ENCODE peak calls at places on chromosomes 6 and 20, in five cellular contexts. One of them, this sample, is unnamed.

GRCh38 chr20:17712708-17713107 is 12.9 kb downstream of the BANF2 start:
- DNase-seq in activated CD8-positive, alpha-beta T cell treated with anti-CD3 and anti-CD28 coated beads, Interleukin-2, amount 10 ng/mL, durations not matched to agents 7 days and 5 days: no peak
- DNase-seq in kidney tubule cell: no peak
- DNase-seq in hepatocyte: no peak
- DNase-seq in HCT116: no peak
- DNase-seq in this sample: no peak

GRCh38 chr20:32752458-32753250 is 9.4 kb upstream of the COMMD7 start:
- DNase-seq in activated CD8-positive, alpha-beta T cell treated with anti-CD3 and anti-CD28 coated beads, Interleukin-2, amount 10 ng/mL, durations not matched to agents 7 days and 5 days: no peak
- DNase-seq in kidney tubule cell: peak
- DNase-seq in hepatocyte: no peak
- DNase-seq in HCT116: no peak
- DNase-seq in this sample: no peak

GRCh38 chr6:170271771-170272314 is 19.0 kb downstream of the DLL1 start:
- DNase-seq in activated CD8-positive, alpha-beta T cell treated with anti-CD3 and anti-CD28 coated beads, Interleukin-2, amount 10 ng/mL, durations not matched to agents 7 days and 5 days: peak
- DNase-seq in kidney tubule cell: no peak
- DNase-seq in hepatocyte: no peak
- DNase-seq in HCT116: no peak
- DNase-seq in this sample: no peak

GRCh38 chr6:92161953-92162352 is 1257.4 kb downstream of the EPHA7 start:
- DNase-seq in activated CD8-positive, alpha-beta T cell treated with anti-CD3 and anti-CD28 coated beads, Interleukin-2, amount 10 ng/mL, durations not matched to agents 7 days and 5 days: no peak
- DNase-seq in kidney tubule cell: no peak
- DNase-seq in hepatocyte: no peak
- DNase-seq in HCT116: no peak
- DNase-seq in this sample: no peak

GRCh38 chr6:79946773-79947190 is 571 bp downstream of the ELOVL4 start:
- DNase-seq in activated CD8-positive, alpha-beta T cell treated with anti-CD3 and anti-CD28 coated beads, Interleukin-2, amount 10 ng/mL, durations not matched to agents 7 days and 5 days: peak
- DNase-seq in kidney tubule cell: no peak
- DNase-seq in hepatocyte: peak
- DNase-seq in HCT116: no peak
- DNase-seq in this sample: no peak

GRCh38 chr6:170097505-170098427 is 193.1 kb downstream of the DLL1 start:
- DNase-seq in activated CD8-positive, alpha-beta T cell treated with anti-CD3 and anti-CD28 coated beads, Interleukin-2, amount 10 ng/mL, durations not matched to agents 7 days and 5 days: no peak
- DNase-seq in kidney tubule cell: no peak
- DNase-seq in hepatocyte: no peak
- DNase-seq in HCT116: no peak
- DNase-seq in this sample: no peak

GRCh38 chr6:24936641-24937317 is 1.0 kb upstream of the RIPOR2 start:
- DNase-seq in activated CD8-positive, alpha-beta T cell treated with anti-CD3 and anti-CD28 coated beads, Interleukin-2, amount 10 ng/mL, durations not matched to agents 7 days and 5 days: peak
- DNase-seq in kidney tubule cell: peak
- DNase-seq in hepatocyte: no peak
- DNase-seq in HCT116: no peak
- DNase-seq in this sample: no peak

GRCh38 chr6:53103993-53104675 is 38.9 kb downstream of the FBXO9 start:
- DNase-seq in activated CD8-positive, alpha-beta T cell treated with anti-CD3 and anti-CD28 coated beads, Interleukin-2, amount 10 ng/mL, durations not matched to agents 7 days and 5 days: no peak
- DNase-seq in kidney tubule cell: peak
- DNase-seq in hepatocyte: no peak
- DNase-seq in HCT116: no peak
- DNase-seq in this sample: no peak

GRCh38 chr6:149483302-149483701 is 1.5 kb downstream of the ZC3H12D start:
- DNase-seq in activated CD8-positive, alpha-beta T cell treated with anti-CD3 and anti-CD28 coated beads, Interleukin-2, amount 10 ng/mL, durations not matched to agents 7 days and 5 days: no peak
- DNase-seq in kidney tubule cell: no peak
- DNase-seq in hepatocyte: no peak
- DNase-seq in HCT116: no peak
- DNase-seq in this sample: no peak

GRCh38 chr6:123118811-123119210 is 122.8 kb downstream of the CLVS2 start:
- DNase-seq in activated CD8-positive, alpha-beta T cell treated with anti-CD3 and anti-CD28 coated beads, Interleukin-2, amount 10 ng/mL, durations not matched to agents 7 days and 5 days: no peak
- DNase-seq in kidney tubule cell: peak
- DNase-seq in hepatocyte: peak
- DNase-seq in HCT116: no peak
- DNase-seq in this sample: peak

GRCh38 chr20:18288748-18289705 is 700 bp downstream of the ZNF133 start:
- DNase-seq in activated CD8-positive, alpha-beta T cell treated with anti-CD3 and anti-CD28 coated beads, Interleukin-2, amount 10 ng/mL, durations not matched to agents 7 days and 5 days: no peak
- DNase-seq in kidney tubule cell: peak
- DNase-seq in hepatocyte: peak
- DNase-seq in HCT116: no peak
- DNase-seq in this sample: no peak

GRCh38 chr6:8219352-8219943 is 117.1 kb upstream of the EEF1E1 start:
- DNase-seq in activated CD8-positive, alpha-beta T cell treated with anti-CD3 and anti-CD28 coated beads, Interleukin-2, amount 10 ng/mL, durations not matched to agents 7 days and 5 days: peak
- DNase-seq in kidney tubule cell: peak
- DNase-seq in hepatocyte: peak
- DNase-seq in HCT116: peak
- DNase-seq in this sample: peak

GRCh38 chr20:21353236-21353635 is 44.1 kb downstream of the NKX2-4 start:
- DNase-seq in activated CD8-positive, alpha-beta T cell treated with anti-CD3 and anti-CD28 coated beads, Interleukin-2, amount 10 ng/mL, durations not matched to agents 7 days and 5 days: no peak
- DNase-seq in kidney tubule cell: peak
- DNase-seq in hepatocyte: no peak
- DNase-seq in HCT116: no peak
- DNase-seq in this sample: no peak

GRCh38 chr6:126957721-126958120 is 160.8 kb upstream of the RSPO3 start:
- DNase-seq in activated CD8-positive, alpha-beta T cell treated with anti-CD3 and anti-CD28 coated beads, Interleukin-2, amount 10 ng/mL, durations not matched to agents 7 days and 5 days: no peak
- DNase-seq in kidney tubule cell: no peak
- DNase-seq in hepatocyte: no peak
- DNase-seq in HCT116: no peak
- DNase-seq in this sample: no peak

GRCh38 chr6:165729307-165729936 is 66.4 kb upstream of the PDE10A start:
- DNase-seq in activated CD8-positive, alpha-beta T cell treated with anti-CD3 and anti-CD28 coated beads, Interleukin-2, amount 10 ng/mL, durations not matched to agents 7 days and 5 days: peak
- DNase-seq in kidney tubule cell: peak
- DNase-seq in hepatocyte: no peak
- DNase-seq in HCT116: peak
- DNase-seq in this sample: peak

GRCh38 chr20:52809003-52809402 is 163.2 kb upstream of the TSHZ2 start:
- DNase-seq in activated CD8-positive, alpha-beta T cell treated with anti-CD3 and anti-CD28 coated beads, Interleukin-2, amount 10 ng/mL, durations not matched to agents 7 days and 5 days: no peak
- DNase-seq in kidney tubule cell: no peak
- DNase-seq in hepatocyte: no peak
- DNase-seq in HCT116: no peak
- DNase-seq in this sample: no peak

GRCh38 chr6:85047818-85048217 is 283.4 kb upstream of the TBX18 start:
- DNase-seq in activated CD8-positive, alpha-beta T cell treated with anti-CD3 and anti-CD28 coated beads, Interleukin-2, amount 10 ng/mL, durations not matched to agents 7 days and 5 days: no peak
- DNase-seq in kidney tubule cell: no peak
- DNase-seq in hepatocyte: no peak
- DNase-seq in HCT116: no peak
- DNase-seq in this sample: no peak

GRCh38 chr6:167558213-167558869 is 233.5 kb downstream of the TTLL2 start:
- DNase-seq in activated CD8-positive, alpha-beta T cell treated with anti-CD3 and anti-CD28 coated beads, Interleukin-2, amount 10 ng/mL, durations not matched to agents 7 days and 5 days: no peak
- DNase-seq in kidney tubule cell: no peak
- DNase-seq in hepatocyte: no peak
- DNase-seq in HCT116: no peak
- DNase-seq in this sample: no peak

GRCh38 chr6:14682821-14683220 is 563.0 kb upstream of the JARID2 start:
- DNase-seq in activated CD8-positive, alpha-beta T cell treated with anti-CD3 and anti-CD28 coated beads, Interleukin-2, amount 10 ng/mL, durations not matched to agents 7 days and 5 days: no peak
- DNase-seq in kidney tubule cell: peak
- DNase-seq in hepatocyte: no peak
- DNase-seq in HCT116: no peak
- DNase-seq in this sample: no peak

GRCh38 chr6:75611702-75612375 is 10.2 kb downstream of the SENP6 start:
- DNase-seq in activated CD8-positive, alpha-beta T cell treated with anti-CD3 and anti-CD28 coated beads, Interleukin-2, amount 10 ng/mL, durations not matched to agents 7 days and 5 days: peak
- DNase-seq in kidney tubule cell: no peak
- DNase-seq in hepatocyte: no peak
- DNase-seq in HCT116: no peak
- DNase-seq in this sample: no peak

GRCh38 chr20:47493175-47493953 is 8.3 kb upstream of the NCOA3 start:
- DNase-seq in activated CD8-positive, alpha-beta T cell treated with anti-CD3 and anti-CD28 coated beads, Interleukin-2, amount 10 ng/mL, durations not matched to agents 7 days and 5 days: peak
- DNase-seq in kidney tubule cell: peak
- DNase-seq in hepatocyte: peak
- DNase-seq in HCT116: peak
- DNase-seq in this sample: peak

GRCh38 chr6:168742146-168742782 is 301.3 kb downstream of the SMOC2 start:
- DNase-seq in activated CD8-positive, alpha-beta T cell treated with anti-CD3 and anti-CD28 coated beads, Interleukin-2, amount 10 ng/mL, durations not matched to agents 7 days and 5 days: no peak
- DNase-seq in kidney tubule cell: no peak
- DNase-seq in hepatocyte: no peak
- DNase-seq in HCT116: no peak
- DNase-seq in this sample: no peak

GRCh38 chr6:98530732-98531131 is 303.6 kb upstream of the POU3F2 start:
- DNase-seq in activated CD8-positive, alpha-beta T cell treated with anti-CD3 and anti-CD28 coated beads, Interleukin-2, amount 10 ng/mL, durations not matched to agents 7 days and 5 days: no peak
- DNase-seq in kidney tubule cell: no peak
- DNase-seq in hepatocyte: no peak
- DNase-seq in HCT116: no peak
- DNase-seq in this sample: no peak

GRCh38 chr20:31913431-31914157 is 38.3 kb downstream of the PDRG1 start:
- DNase-seq in activated CD8-positive, alpha-beta T cell treated with anti-CD3 and anti-CD28 coated beads, Interleukin-2, amount 10 ng/mL, durations not matched to agents 7 days and 5 days: no peak
- DNase-seq in kidney tubule cell: no peak
- DNase-seq in hepatocyte: no peak
- DNase-seq in HCT116: no peak
- DNase-seq in this sample: no peak

GRCh38 chr6:142903806-142904205 is 41.2 kb downstream of the HIVEP2 start:
- DNase-seq in activated CD8-positive, alpha-beta T cell treated with anti-CD3 and anti-CD28 coated beads, Interleukin-2, amount 10 ng/mL, durations not matched to agents 7 days and 5 days: no peak
- DNase-seq in kidney tubule cell: peak
- DNase-seq in hepatocyte: no peak
- DNase-seq in HCT116: no peak
- DNase-seq in this sample: no peak

GRCh38 chr20:7691647-7692046 is 248.6 kb downstream of the HAO1 start:
- DNase-seq in activated CD8-positive, alpha-beta T cell treated with anti-CD3 and anti-CD28 coated beads, Interleukin-2, amount 10 ng/mL, durations not matched to agents 7 days and 5 days: no peak
- DNase-seq in kidney tubule cell: peak
- DNase-seq in hepatocyte: no peak
- DNase-seq in HCT116: no peak
- DNase-seq in this sample: no peak

GRCh38 chr20:18705490-18705889 is 108.1 kb upstream of the SCP2D1 start:
- DNase-seq in activated CD8-positive, alpha-beta T cell treated with anti-CD3 and anti-CD28 coated beads, Interleukin-2, amount 10 ng/mL, durations not matched to agents 7 days and 5 days: no peak
- DNase-seq in kidney tubule cell: peak
- DNase-seq in hepatocyte: peak
- DNase-seq in HCT116: no peak
- DNase-seq in this sample: no peak

GRCh38 chr6:83270971-83271714 is 78.0 kb downstream of the RWDD2A start:
- DNase-seq in activated CD8-positive, alpha-beta T cell treated with anti-CD3 and anti-CD28 coated beads, Interleukin-2, amount 10 ng/mL, durations not matched to agents 7 days and 5 days: no peak
- DNase-seq in kidney tubule cell: peak
- DNase-seq in hepatocyte: no peak
- DNase-seq in HCT116: peak
- DNase-seq in this sample: no peak

This sample was measured in Calu3.